ENCODE peak calls at places on chromosomes 2 and 18, in nine cellular contexts. Q is EL, T is heart left ventricle, G is NCI-H460, K is hepatic stellate cell, R is OCI-LY7, N is nephron progenitor cell, D is GM06990, A is NCI-H1105 treated with DMSO at 0.1 percent for 48 hours. V is an unnamed sample.

GRCh38 chr2:64950226-64951160 is 38.7 kb upstream of the SLC1A4 start:
- DNase-seq in Q (peak; percentile 17), T (no peak), G (no peak), K (no peak), R (no peak), N (no peak), D (no peak), A (no peak), V (no peak)

GRCh38 chr18:12278153-12278764 is 24.1 kb downstream of the CIDEA start:
- DNase-seq in Q (peak; percentile 31), T (peak; percentile 32), G (no peak), K (no peak), R (peak; percentile 23), N (no peak), D (no peak), A (no peak), V (no peak)

GRCh38 chr2:10255189-10256030 is 47.3 kb upstream of the HPCAL1 start:
- DNase-seq in Q (no peak), T (no peak), G (no peak), K (no peak), R (no peak), N (peak; percentile 1), D (no peak), A (no peak), V (peak; percentile 9)

GRCh38 chr18:25289040-25289631 is 62.8 kb downstream of the ZNF521 start:
- DNase-seq in Q (peak; percentile 79), T (no peak), G (no peak), K (peak; percentile 59), R (no peak), N (peak; percentile 22), D (no peak), A (no peak), V (no peak)

GRCh38 chr2:240310201-240310600 is 125.3 kb upstream of the GPC1 start:
- DNase-seq in Q (no peak), T (no peak), G (no peak), K (no peak), R (no peak), N (no peak), D (no peak), A (no peak), V (no peak)

GRCh38 chr18:67599277-67599676 is 82.8 kb upstream of the DSEL start:
- DNase-seq in Q (peak; percentile 75), T (no peak), G (no peak), K (no peak), R (no peak), N (no peak), D (no peak), A (no peak), V (no peak)

GRCh38 chr2:51920509-51920908 is 888.6 kb upstream of the NRXN1 start:
- DNase-seq in Q (no peak), T (no peak), G (no peak), K (no peak), R (no peak), N (no peak), D (no peak), A (no peak), V (no peak)

GRCh38 chr2:39735648-39736047 is 43.4 kb downstream of the THUMPD2 start:
- DNase-seq in Q (no peak), T (no peak), G (no peak), K (no peak), R (no peak), N (no peak), D (no peak), A (no peak), V (no peak)

GRCh38 chr18:6557470-6558245 is 142.9 kb upstream of the L3MBTL4 start:
- DNase-seq in Q (no peak), T (no peak), G (no peak), K (no peak), R (no peak), N (peak; percentile 16), D (no peak), A (no peak), V (no peak)

GRCh38 chr2:112579280-112579679 is 5.1 kb upstream of the CHCHD5 start:
- DNase-seq in Q (peak; percentile 92), T (no peak), G (peak; percentile 26), K (peak; percentile 21), R (no peak), N (no peak), D (no peak), A (no peak), V (no peak)

GRCh38 chr2:201261911-201262310 is 1.6 kb downstream of the CASP8 start:
- DNase-seq in Q (peak; percentile 12), T (no peak), G (no peak), K (no peak), R (peak; percentile 26), N (no peak), D (no peak), A (no peak), V (no peak)

GRCh38 chr2:216012133-216012829 is 1.1 kb downstream of the MREG start:
- DNase-seq in Q (peak; percentile 38), T (no peak), G (no peak), K (no peak), R (peak; percentile 7), N (no peak), D (no peak), A (no peak), V (no peak)

GRCh38 chr2:175154670-175155082 is 13.3 kb downstream of the ATF2 start:
- DNase-seq in Q (peak; percentile 81), T (no peak), G (no peak), K (peak; percentile 26), R (no peak), N (no peak), D (peak; percentile 17), A (no peak), V (no peak)

GRCh38 chr18:58572181-58572580 is 56.7 kb downstream of the ALPK2 start:
- DNase-seq in Q (peak; percentile 98), T (no peak), G (peak; percentile 66), K (peak; percentile 61), R (no peak), N (no peak), D (no peak), A (no peak), V (peak; percentile 49)

GRCh38 chr2:85549826-85550225 is 10.9 kb downstream of the MAT2A start:
- DNase-seq in Q (peak; percentile 95), T (no peak), G (no peak), K (peak; percentile 85), R (no peak), N (no peak), D (no peak), A (no peak), V (no peak)

GRCh38 chr18:43627833-43628370 is 350.6 kb upstream of the SYT4 start:
- DNase-seq in Q (no peak), T (no peak), G (no peak), K (no peak), R (no peak), N (no peak), D (no peak), A (peak; percentile 30), V (no peak)

GRCh38 chr2:97662386-97662894 is 1.4 kb downstream of the ACTR1B start:
- DNase-seq in Q (no peak), T (no peak), G (no peak), K (peak; percentile 24), R (peak; percentile 57), N (no peak), D (no peak), A (no peak), V (no peak)

GRCh38 chr18:75638597-75639467 is 211.3 kb upstream of the SMIM21 start:
- DNase-seq in Q (peak; percentile 41), T (peak; percentile 34), G (no peak), K (peak; percentile 39), R (no peak), N (peak; percentile 15), D (no peak), A (peak; percentile 25), V (no peak)

GRCh38 chr2:220198911-220199310 is 571.5 kb downstream of the SLC4A3 start:
- DNase-seq in Q (peak; percentile 88), T (no peak), G (peak; percentile 11), K (peak; percentile 13), R (no peak), N (no peak), D (no peak), A (no peak), V (no peak)

GRCh38 chr18:48917579-48918101 is 33.1 kb downstream of the SMAD7 start:
- DNase-seq in Q (no peak), T (no peak), G (no peak), K (no peak), R (no peak), N (no peak), D (no peak), A (no peak), V (no peak)

GRCh38 chr2:51693640-51694039 is 661.7 kb upstream of the NRXN1 start:
- DNase-seq in Q (no peak), T (no peak), G (no peak), K (no peak), R (no peak), N (no peak), D (no peak), A (no peak), V (no peak)

GRCh38 chr2:70703900-70704549 is 64.0 kb downstream of the ADD2 start:
- DNase-seq in Q (peak; percentile 23), T (no peak), G (no peak), K (no peak), R (no peak), N (no peak), D (no peak), A (no peak), V (no peak)

GRCh38 chr2:104583791-104584190 is 270.1 kb upstream of the POU3F3 start:
- DNase-seq in Q (no peak), T (no peak), G (no peak), K (no peak), R (no peak), N (no peak), D (no peak), A (no peak), V (no peak)

GRCh38 chr2:157404363-157404762 is 39.5 kb downstream of the CYTIP start:
- DNase-seq in Q (peak; percentile 6), T (no peak), G (no peak), K (no peak), R (peak; percentile 93), N (no peak), D (peak; percentile 73), A (no peak), V (no peak)

GRCh38 chr2:145677371-145677770 is 1157.5 kb upstream of the ZEB2 start:
- DNase-seq in Q (no peak), T (no peak), G (no peak), K (no peak), R (no peak), N (no peak), D (no peak), A (no peak), V (no peak)

GRCh38 chr2:26537826-26538475 is 60.0 kb upstream of the OTOF start:
- DNase-seq in Q (no peak), T (no peak), G (no peak), K (no peak), R (no peak), N (no peak), D (no peak), A (no peak), V (no peak)

V was measured in left colon.